ENCODE peak calls at places on chromosome 22, in nine cellular contexts. D, K, V, N, T, M, P, H and L are unnamed samples. For H3K36me3, the result is how much of the 10 kb centered on the place peaks cover.

GRCh38 chr22:19805821-19806212 is 45.2 kb downstream of the TBX1 start:
- DNase-seq in D (no peak), K (no peak), V (no peak), N (no peak), T (no peak), M (peak), P (no peak), H (no peak), L (peak)

GRCh38 chr22:21942407-21942895 is 10.2 kb downstream of the PPM1F start:
- DNase-seq in D (no peak), K (peak), V (peak), N (no peak), T (no peak), M (peak), P (peak), H (peak), L (no peak)

GRCh38 chr22:47621253-47621652 is 858.8 kb downstream of the TBC1D22A start:
- DNase-seq in D (no peak), K (peak), V (no peak), N (no peak), T (no peak), M (no peak), P (no peak), H (no peak), L (no peak)

GRCh38 chr22:34129691-34130486 is 209.6 kb upstream of the LARGE1 start:
- DNase-seq in D (no peak), K (no peak), V (no peak), N (no peak), T (no peak), M (no peak), P (no peak), H (no peak), L (no peak)

GRCh38 chr22:50032109-50032871 is 19.7 kb upstream of the IL17REL start:
- DNase-seq in D (no peak), K (peak), V (no peak), N (no peak), T (no peak), M (no peak), P (no peak), H (no peak), L (no peak)

GRCh38 chr22:42696331-42696967 is 24.2 kb downstream of the A4GALT start:
- DNase-seq in D (no peak), K (no peak), V (no peak), N (no peak), T (no peak), M (no peak), P (no peak), H (no peak), L (no peak)

GRCh38 chr22:16789860-16790493 is 35.2 kb downstream of the XKR3 start:
- DNase-seq in D (peak), K (no peak), V (no peak), N (no peak), T (no peak), M (no peak), P (no peak), H (no peak), L (no peak)

GRCh38 chr22:43183496-43184263 is 3.3 kb downstream of the TTLL12 start:
- DNase-seq in D (no peak), K (no peak), V (no peak), N (peak), T (no peak), M (no peak), P (no peak), H (peak), L (no peak)

GRCh38 chr22:49995059-49995412 is 17.5 kb downstream of the IL17REL start:
- DNase-seq in D (no peak), K (no peak), V (no peak), N (no peak), T (no peak), M (no peak), P (no peak), H (no peak), L (no peak)

GRCh38 chr22:36900880-36901279 is 12.5 kb upstream of the CSF2RB start:
- DNase-seq in D (no peak), K (no peak), V (no peak), N (no peak), T (no peak), M (no peak), P (no peak), H (no peak), L (no peak)

GRCh38 chr22:26134654-26135330 is 34.5 kb upstream of the SEZ6L start:
- DNase-seq in D (peak), K (no peak), V (no peak), N (no peak), T (no peak), M (no peak), P (no peak), H (no peak), L (no peak)

GRCh38 chr22:22463855-22464540 is 44.5 kb downstream of the ZNF280B start:
- DNase-seq in D (peak), K (no peak), V (peak), N (peak), T (peak), M (no peak), P (peak), H (peak), L (no peak)

GRCh38 chr22:47395481-47395880 is 633.0 kb downstream of the TBC1D22A start:
- DNase-seq in D (no peak), K (no peak), V (no peak), N (no peak), T (peak), M (no peak), P (no peak), H (peak), L (no peak)

GRCh38 chr22:32631507-32632245 is 157.1 kb downstream of the FBXO7 start:
- DNase-seq in D (no peak), K (no peak), V (no peak), N (no peak), T (no peak), M (no peak), P (no peak), H (no peak), L (no peak)

GRCh38 chr22:20089977-20090729 is 10.1 kb downstream of the DGCR8 start:
- DNase-seq in D (no peak), K (no peak), V (no peak), N (no peak), T (no peak), M (no peak), P (no peak), H (peak), L (no peak)

GRCh38 chr22:47115518-47115890 is 353.1 kb downstream of the TBC1D22A start:
- DNase-seq in D (no peak), K (peak), V (no peak), N (no peak), T (no peak), M (no peak), P (no peak), H (no peak), L (no peak)

GRCh38 chr22:48340191-48340590 is 1487.5 kb downstream of the BRD1 start:
- DNase-seq in D (no peak), K (peak), V (no peak), N (no peak), T (no peak), M (no peak), P (no peak), H (no peak), L (no peak)

GRCh38 chr22:33112606-33113005 is 54.4 kb upstream of the SYN3 start:
- DNase-seq in D (no peak), K (no peak), V (no peak), N (no peak), T (no peak), M (no peak), P (no peak), H (no peak), L (no peak)

GRCh38 chr22:43060213-43060612 is 29.0 kb downstream of the TTLL1 start:
- DNase-seq in D (peak), K (no peak), V (no peak), N (peak), T (no peak), M (peak), P (peak), H (no peak), L (no peak)

GRCh38 chr22:46096706-46097230 is 53.6 kb upstream of the PPARA start:
- DNase-seq in D (no peak), K (no peak), V (no peak), N (no peak), T (no peak), M (no peak), P (no peak), H (no peak), L (no peak)

GRCh38 chr22:46100401-46101105 is 49.8 kb upstream of the PPARA start:
- DNase-seq in D (no peak), K (no peak), V (no peak), N (no peak), T (no peak), M (no peak), P (no peak), H (no peak), L (no peak)

GRCh38 chr22:46097268-46097900 is 52.9 kb upstream of the PPARA start:
- DNase-seq in D (no peak), K (no peak), V (no peak), N (no peak), T (no peak), M (no peak), P (no peak), H (no peak), L (no peak)

GRCh38 chr22:46099740-46100139 is 50.6 kb upstream of the PPARA start:
- DNase-seq in D (no peak), K (no peak), V (no peak), N (no peak), T (no peak), M (no peak), P (no peak), H (no peak), L (no peak)

GRCh38 chr22:46098525-46099475 is 51.5 kb upstream of the PPARA start:
- DNase-seq in D (no peak), K (no peak), V (no peak), N (no peak), T (no peak), M (no peak), P (no peak), H (no peak), L (no peak)
- H3K36me3 ChIP-seq in D (half or more), K (half or more), V (under half), N (under half), T (under half), M (under half), P (half or more), H (half or more), L (under half)

GRCh38 chr22:28798810-28799124 is 1.6 kb downstream of the XBP1 start:
- DNase-seq in D (no peak), K (no peak), V (no peak), N (no peak), T (no peak), M (no peak), P (no peak), H (no peak), L (no peak)

GRCh38 chr22:28801845-28802594 is 1.7 kb upstream of the XBP1 start:
- DNase-seq in D (peak), K (no peak), V (no peak), N (peak), T (no peak), M (peak), P (peak), H (no peak), L (no peak)

GRCh38 chr22:28799834-28800307 is 498 bp downstream of the XBP1 start:
- DNase-seq in D (peak), K (peak), V (peak), N (peak), T (no peak), M (peak), P (peak), H (peak), L (no peak)

GRCh38 chr22:28799125-28799833 is 1.1 kb downstream of the XBP1 start:
- DNase-seq in D (peak), K (peak), V (peak), N (peak), T (peak), M (peak), P (no peak), H (peak), L (peak)

DNA sequence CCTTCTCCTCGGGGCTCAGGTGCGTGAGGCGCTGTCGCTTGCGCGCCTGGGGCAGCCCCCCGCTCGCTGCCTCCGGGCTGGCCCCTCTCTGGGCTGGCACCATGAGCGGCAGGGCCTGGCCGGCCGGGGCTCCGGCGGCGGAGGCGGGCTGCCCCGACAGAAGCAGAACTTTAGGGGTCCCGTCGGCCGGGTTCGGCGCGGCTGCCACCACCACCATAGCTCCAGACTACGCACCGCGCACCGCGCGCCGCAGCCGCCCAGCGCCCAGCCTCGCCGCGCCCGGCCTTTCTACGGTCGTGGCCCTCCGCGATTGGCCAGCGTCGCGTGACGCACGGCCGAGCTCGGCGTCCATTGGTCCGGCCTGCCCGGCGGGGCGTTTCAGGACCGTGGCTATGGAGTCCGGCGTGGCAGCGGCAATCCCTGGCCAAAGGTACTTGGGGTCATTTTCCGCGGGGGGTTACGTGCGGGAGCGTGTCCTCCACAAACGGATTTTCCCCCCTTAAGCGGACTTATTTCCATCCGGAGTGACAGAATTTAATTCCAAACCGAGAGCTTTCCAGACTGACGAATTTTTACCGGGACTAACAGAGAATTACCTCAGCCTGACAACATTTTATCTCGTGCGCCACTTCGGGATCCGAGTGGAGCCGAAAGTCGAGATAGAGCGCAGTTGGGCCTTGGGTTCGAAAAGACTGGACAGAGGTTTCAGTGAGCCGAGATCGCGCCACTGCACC is at the start of gene XBP1:
- DNase-seq in D (peak), K (peak), V (peak), N (peak), T (peak), M (peak), P (peak), H (peak), L (peak)
- TF ChIP-seq CTCF in D (no peak), K (no peak), V (no peak), N (no peak), T (no peak), M (no peak), P (no peak), H (no peak), L (no peak)

GRCh38 chr22:29080061-29080975 is 7.5 kb downstream of the KREMEN1 start:
- DNase-seq in D (no peak), K (no peak), V (no peak), N (no peak), T (no peak), M (no peak), P (no peak), H (no peak), L (no peak)

GRCh38 chr22:29079218-29079901 is 6.5 kb downstream of the KREMEN1 start:
- DNase-seq in D (peak), K (no peak), V (no peak), N (peak), T (no peak), M (no peak), P (no peak), H (no peak), L (no peak)

GRCh38 chr22:29082826-29083545 is 10.2 kb downstream of the KREMEN1 start:
- DNase-seq in D (no peak), K (no peak), V (no peak), N (no peak), T (no peak), M (no peak), P (no peak), H (no peak), L (no peak)

GRCh38 chr22:29081499-29082236 is 8.8 kb downstream of the KREMEN1 start:
- DNase-seq in D (no peak), K (no peak), V (no peak), N (no peak), T (no peak), M (no peak), P (no peak), H (no peak), L (no peak)

GRCh38 chr22:29083576-29084566 is 11.0 kb downstream of the KREMEN1 start:
- DNase-seq in D (no peak), K (no peak), V (no peak), N (no peak), T (no peak), M (no peak), P (no peak), H (peak), L (no peak)
- H3K4me3 ChIP-seq in D (no peak), K (no peak), V (no peak), N (no peak), T (no peak), M (no peak), P (no peak), H (no peak), L (no peak)

GRCh38 chr22:39281126-39281525 is 36.3 kb upstream of the PDGFB start:
- DNase-seq in D (no peak), K (no peak), V (no peak), N (no peak), T (no peak), M (no peak), P (no peak), H (no peak), L (no peak)
- H3K36me3 ChIP-seq in D (under half), K (under half), V (under half), N (under half), T (under half), M (under half), P (under half), H (under half), L (under half)

GRCh38 chr22:35154937-35155387 is 89.0 kb downstream of the ISX start:
- DNase-seq in D (peak), K (peak), V (peak), N (peak), T (peak), M (peak), P (peak), H (peak), L (peak)

GRCh38 chr22:35156945-35157344 is 91.0 kb downstream of the ISX start:
- DNase-seq in D (no peak), K (no peak), V (peak), N (no peak), T (no peak), M (no peak), P (no peak), H (no peak), L (no peak)

GRCh38 chr22:35160268-35160667 is 94.3 kb downstream of the ISX start:
- DNase-seq in D (no peak), K (no peak), V (no peak), N (no peak), T (no peak), M (no peak), P (no peak), H (no peak), L (no peak)

GRCh38 chr22:35152316-35152715 is 86.4 kb downstream of the ISX start:
- DNase-seq in D (no peak), K (no peak), V (no peak), N (no peak), T (no peak), M (no peak), P (no peak), H (no peak), L (no peak)

DNA sequence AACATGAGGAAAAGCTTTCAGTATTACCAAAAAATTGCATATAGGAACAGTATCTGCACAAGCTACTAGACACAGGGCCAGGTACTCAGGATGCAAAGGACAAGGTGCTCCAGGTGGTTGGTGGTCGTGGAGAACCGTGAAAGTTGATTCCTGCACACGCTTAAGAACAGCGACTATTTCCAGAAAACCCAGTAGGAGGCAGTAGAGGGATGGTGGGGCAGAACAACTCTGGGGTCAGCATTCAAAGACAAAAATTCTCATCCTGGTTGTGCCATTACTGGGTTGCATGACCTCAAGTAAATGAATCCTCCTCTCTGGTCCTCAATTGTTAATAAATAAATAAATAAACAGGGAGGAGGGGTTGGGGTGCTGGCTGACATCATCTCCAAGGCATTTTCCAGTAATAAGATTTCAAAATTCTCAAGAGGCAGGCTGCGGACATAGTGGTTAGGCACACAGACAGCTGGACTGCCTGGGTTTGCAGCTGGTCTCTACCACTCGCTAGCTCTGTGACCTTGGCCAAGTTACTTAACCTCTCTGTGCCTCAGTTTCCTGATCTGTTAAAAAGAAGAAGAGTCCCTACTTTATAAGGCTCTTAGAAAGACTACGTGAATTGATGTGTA is 89.6 kb downstream of the ISX start:
- DNase-seq in D (no peak), K (no peak), V (no peak), N (peak), T (no peak), M (no peak), P (no peak), H (no peak), L (no peak)
- TF ChIP-seq CTCF in D (peak), K (no peak), V (no peak), N (no peak), T (peak), M (no peak), P (no peak), H (peak), L (peak)

DNA sequence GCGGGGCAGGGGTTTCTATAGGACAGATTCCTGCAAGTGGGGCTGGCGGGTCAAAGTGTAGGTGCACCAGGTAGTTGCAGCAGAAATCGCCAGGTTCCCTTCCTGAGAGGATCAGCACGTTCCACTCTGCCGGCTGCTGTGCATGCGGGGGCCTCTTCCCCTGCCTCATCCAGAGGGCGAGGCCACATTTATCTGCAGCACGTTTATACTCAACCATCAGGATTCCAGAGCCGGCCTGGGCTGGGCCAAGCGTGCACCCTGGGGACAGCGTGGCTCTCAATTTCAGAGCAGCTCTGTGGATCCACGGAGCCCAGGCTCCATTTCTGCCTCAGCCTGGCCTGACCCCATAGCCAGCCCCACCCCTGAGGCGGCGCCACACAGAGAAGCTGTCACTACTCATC is 45.7 kb upstream of the RTL6 start:
- DNase-seq in D (no peak), K (peak), V (no peak), N (no peak), T (no peak), M (no peak), P (no peak), H (no peak), L (no peak)
- H3K4me3 ChIP-seq in D (no peak), K (no peak), V (no peak), N (no peak), T (no peak), M (no peak), P (no peak), H (no peak), L (no peak)

GRCh38 chr22:24553597-24554315 is 1.2 kb downstream of the GUCD1 start:
- DNase-seq in D (no peak), K (peak), V (no peak), N (no peak), T (no peak), M (peak), P (peak), H (peak), L (no peak)

GRCh38 chr22:24554316-24555159 is at the start of gene GUCD1:
- DNase-seq in D (peak), K (no peak), V (no peak), N (peak), T (no peak), M (no peak), P (peak), H (peak), L (no peak)

GRCh38 chr22:24548812-24549211 is 6.1 kb downstream of the GUCD1 start:
- DNase-seq in D (no peak), K (no peak), V (no peak), N (no peak), T (no peak), M (no peak), P (no peak), H (no peak), L (no peak)

GRCh38 chr22:24550028-24550901 is 4.7 kb downstream of the GUCD1 start:
- DNase-seq in D (no peak), K (no peak), V (no peak), N (no peak), T (peak), M (no peak), P (peak), H (no peak), L (no peak)

DNA sequence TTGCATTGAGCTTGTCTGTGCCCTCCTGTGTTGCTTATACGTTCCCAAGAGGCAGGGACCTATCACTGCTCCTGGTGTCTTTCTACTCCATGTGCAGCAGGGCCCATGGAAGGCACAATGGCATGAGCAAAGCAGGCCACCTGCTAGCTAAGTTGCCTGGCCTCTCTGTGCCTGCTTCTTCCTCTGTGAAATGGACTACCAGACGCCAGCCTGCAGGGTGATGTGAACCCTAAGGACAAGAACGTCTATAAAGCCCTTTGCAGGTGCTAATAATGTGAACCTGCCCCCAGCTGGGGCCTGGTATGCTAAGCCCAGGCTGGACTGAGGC is 4.1 kb downstream of the GUCD1 start:
- DNase-seq in D (no peak), K (no peak), V (no peak), N (no peak), T (no peak), M (no peak), P (no peak), H (no peak), L (no peak)
- H3K36me3 ChIP-seq in D (half or more), K (under half), V (under half), N (half or more), T (under half), M (under half), P (under half), H (under half), L (under half)